ENCODE peak calls at places on chromosomes 13 and 19, in nine cellular contexts. One of them, this sample, is unnamed.

GRCh38 chr19:35045667-35046300 is 4.3 kb downstream of the HPN start:
- ATAC-seq in K562: peak; percentile 77
- ATAC-seq in right lobe of liver: no peak
- ATAC-seq in body of pancreas: no peak
- ATAC-seq in heart left ventricle: no peak
- ATAC-seq in A549: peak; percentile 89
- ATAC-seq in HCT116: peak; percentile 90
- ATAC-seq in IMR-90: peak; percentile 83
- ATAC-seq in HepG2: no peak
- ATAC-seq in this sample: peak; percentile 24

GRCh38 chr13:39111145-39111544 is 72.9 kb downstream of the NHLRC3 start:
- ATAC-seq in K562: no peak
- ATAC-seq in right lobe of liver: no peak
- ATAC-seq in body of pancreas: no peak
- ATAC-seq in heart left ventricle: peak; percentile 92
- ATAC-seq in A549: no peak
- ATAC-seq in HCT116: no peak
- ATAC-seq in IMR-90: no peak
- ATAC-seq in HepG2: no peak
- ATAC-seq in this sample: no peak

GRCh38 chr13:100875392-100876043 is 200.9 kb upstream of the TMTC4 start:
- ATAC-seq in K562: no peak
- ATAC-seq in right lobe of liver: no peak
- ATAC-seq in body of pancreas: no peak
- ATAC-seq in heart left ventricle: no peak
- ATAC-seq in A549: no peak
- ATAC-seq in HCT116: no peak
- ATAC-seq in IMR-90: peak; percentile 94
- ATAC-seq in HepG2: no peak
- ATAC-seq in this sample: no peak

GRCh38 chr13:26759907-26760834 is at the start of gene GPR12:
- ATAC-seq in K562: no peak
- ATAC-seq in right lobe of liver: no peak
- ATAC-seq in body of pancreas: no peak
- ATAC-seq in heart left ventricle: no peak
- ATAC-seq in A549: no peak
- ATAC-seq in HCT116: no peak
- ATAC-seq in IMR-90: peak; percentile 51
- ATAC-seq in HepG2: no peak
- ATAC-seq in this sample: peak; percentile 19

GRCh38 chr13:78015782-78016181 is 97.2 kb upstream of the EDNRB start:
- ATAC-seq in K562: no peak
- ATAC-seq in right lobe of liver: no peak
- ATAC-seq in body of pancreas: no peak
- ATAC-seq in heart left ventricle: no peak
- ATAC-seq in A549: no peak
- ATAC-seq in HCT116: no peak
- ATAC-seq in IMR-90: no peak
- ATAC-seq in HepG2: no peak
- ATAC-seq in this sample: no peak

GRCh38 chr19:34938886-34939285 is 12.2 kb downstream of the ZNF30 start:
- ATAC-seq in K562: no peak
- ATAC-seq in right lobe of liver: no peak
- ATAC-seq in body of pancreas: no peak
- ATAC-seq in heart left ventricle: no peak
- ATAC-seq in A549: no peak
- ATAC-seq in HCT116: no peak
- ATAC-seq in IMR-90: no peak
- ATAC-seq in HepG2: no peak
- ATAC-seq in this sample: no peak

GRCh38 chr13:79503473-79504017 is 22.6 kb downstream of the NDFIP2 start:
- ATAC-seq in K562: peak; percentile 34
- ATAC-seq in right lobe of liver: peak; percentile 65
- ATAC-seq in body of pancreas: peak; percentile 30
- ATAC-seq in heart left ventricle: no peak
- ATAC-seq in A549: no peak
- ATAC-seq in HCT116: no peak
- ATAC-seq in IMR-90: no peak
- ATAC-seq in HepG2: no peak
- ATAC-seq in this sample: no peak

GRCh38 chr13:114024603-114025431 is 50.9 kb upstream of the C13orf46 start:
- ATAC-seq in K562: no peak
- ATAC-seq in right lobe of liver: no peak
- ATAC-seq in body of pancreas: no peak
- ATAC-seq in heart left ventricle: no peak
- ATAC-seq in A549: no peak
- ATAC-seq in HCT116: no peak
- ATAC-seq in IMR-90: no peak
- ATAC-seq in HepG2: no peak
- ATAC-seq in this sample: no peak

GRCh38 chr13:110415669-110416068 is 108.6 kb downstream of the COL4A2 start:
- ATAC-seq in K562: peak; percentile 44
- ATAC-seq in right lobe of liver: no peak
- ATAC-seq in body of pancreas: no peak
- ATAC-seq in heart left ventricle: peak; percentile 5
- ATAC-seq in A549: no peak
- ATAC-seq in HCT116: peak; percentile 85
- ATAC-seq in IMR-90: no peak
- ATAC-seq in HepG2: peak; percentile 67
- ATAC-seq in this sample: no peak

GRCh38 chr13:41179593-41180250 is 14.6 kb downstream of the KBTBD7 start:
- ATAC-seq in K562: peak; percentile 59
- ATAC-seq in right lobe of liver: no peak
- ATAC-seq in body of pancreas: no peak
- ATAC-seq in heart left ventricle: no peak
- ATAC-seq in A549: no peak
- ATAC-seq in HCT116: no peak
- ATAC-seq in IMR-90: peak; percentile 77
- ATAC-seq in HepG2: no peak
- ATAC-seq in this sample: no peak

GRCh38 chr19:4580961-4581380 is 21.5 kb upstream of the SEMA6B start:
- ATAC-seq in K562: no peak
- ATAC-seq in right lobe of liver: no peak
- ATAC-seq in body of pancreas: no peak
- ATAC-seq in heart left ventricle: no peak
- ATAC-seq in A549: no peak
- ATAC-seq in HCT116: no peak
- ATAC-seq in IMR-90: no peak
- ATAC-seq in HepG2: no peak
- ATAC-seq in this sample: no peak

GRCh38 chr19:45643024-45643926 is 4.1 kb upstream of the EML2 start:
- ATAC-seq in K562: peak; percentile 36
- ATAC-seq in right lobe of liver: peak; percentile 64
- ATAC-seq in body of pancreas: peak; percentile 32
- ATAC-seq in heart left ventricle: peak; percentile 57
- ATAC-seq in A549: peak; percentile 16
- ATAC-seq in HCT116: no peak
- ATAC-seq in IMR-90: peak; percentile 19
- ATAC-seq in HepG2: peak; percentile 46
- ATAC-seq in this sample: peak; percentile 25

GRCh38 chr19:1931445-1931844 is 9.5 kb upstream of the CSNK1G2 start:
- ATAC-seq in K562: no peak
- ATAC-seq in right lobe of liver: no peak
- ATAC-seq in body of pancreas: no peak
- ATAC-seq in heart left ventricle: no peak
- ATAC-seq in A549: no peak
- ATAC-seq in HCT116: no peak
- ATAC-seq in IMR-90: no peak
- ATAC-seq in HepG2: no peak
- ATAC-seq in this sample: no peak

GRCh38 chr19:11242864-11243797 is 3.7 kb downstream of the ANGPTL8 start:
- ATAC-seq in K562: peak; percentile 99
- ATAC-seq in right lobe of liver: peak; percentile 83
- ATAC-seq in body of pancreas: peak; percentile 90
- ATAC-seq in heart left ventricle: peak; percentile 91
- ATAC-seq in A549: peak; percentile 94
- ATAC-seq in HCT116: peak; percentile 99
- ATAC-seq in IMR-90: peak; percentile 100
- ATAC-seq in HepG2: peak; percentile 76
- ATAC-seq in this sample: peak; percentile 94

GRCh38 chr13:109630281-109630680 is 156.1 kb downstream of the IRS2 start:
- ATAC-seq in K562: no peak
- ATAC-seq in right lobe of liver: no peak
- ATAC-seq in body of pancreas: no peak
- ATAC-seq in heart left ventricle: no peak
- ATAC-seq in A549: no peak
- ATAC-seq in HCT116: no peak
- ATAC-seq in IMR-90: peak; percentile 48
- ATAC-seq in HepG2: no peak
- ATAC-seq in this sample: no peak

GRCh38 chr13:107208889-107209288 is 641.0 kb upstream of the ARGLU1 start:
- ATAC-seq in K562: no peak
- ATAC-seq in right lobe of liver: peak; percentile 10
- ATAC-seq in body of pancreas: no peak
- ATAC-seq in heart left ventricle: peak; percentile 21
- ATAC-seq in A549: no peak
- ATAC-seq in HCT116: no peak
- ATAC-seq in IMR-90: no peak
- ATAC-seq in HepG2: no peak
- ATAC-seq in this sample: no peak

GRCh38 chr13:26045123-26045522 is 6.7 kb downstream of the SHISA2 start:
- ATAC-seq in K562: no peak
- ATAC-seq in right lobe of liver: no peak
- ATAC-seq in body of pancreas: no peak
- ATAC-seq in heart left ventricle: no peak
- ATAC-seq in A549: no peak
- ATAC-seq in HCT116: no peak
- ATAC-seq in IMR-90: no peak
- ATAC-seq in HepG2: no peak
- ATAC-seq in this sample: no peak

GRCh38 chr19:18418725-18419194 is 438 bp upstream of the SSBP4 start:
- ATAC-seq in K562: peak; percentile 2
- ATAC-seq in right lobe of liver: peak; percentile 2
- ATAC-seq in body of pancreas: peak; percentile 10
- ATAC-seq in heart left ventricle: peak; percentile 0
- ATAC-seq in A549: peak; percentile 1
- ATAC-seq in HCT116: no peak
- ATAC-seq in IMR-90: peak; percentile 0
- ATAC-seq in HepG2: peak; percentile 11
- ATAC-seq in this sample: peak; percentile 6

GRCh38 chr19:18418034-18418724 is 1.0 kb upstream of the SSBP4 start:
- ATAC-seq in K562: no peak
- ATAC-seq in right lobe of liver: no peak
- ATAC-seq in body of pancreas: no peak
- ATAC-seq in heart left ventricle: no peak
- ATAC-seq in A549: peak; percentile 1
- ATAC-seq in HCT116: no peak
- ATAC-seq in IMR-90: no peak
- ATAC-seq in HepG2: peak; percentile 4
- ATAC-seq in this sample: no peak

GRCh38 chr19:18419699-18420460 is 682 bp downstream of the SSBP4 start:
- ATAC-seq in K562: no peak
- ATAC-seq in right lobe of liver: no peak
- ATAC-seq in body of pancreas: peak; percentile 3
- ATAC-seq in heart left ventricle: no peak
- ATAC-seq in A549: peak; percentile 1
- ATAC-seq in HCT116: no peak
- ATAC-seq in IMR-90: no peak
- ATAC-seq in HepG2: peak; percentile 52
- ATAC-seq in this sample: no peak

GRCh38 chr19:18420931-18421330 is 1.7 kb downstream of the SSBP4 start:
- ATAC-seq in K562: no peak
- ATAC-seq in right lobe of liver: no peak
- ATAC-seq in body of pancreas: no peak
- ATAC-seq in heart left ventricle: no peak
- ATAC-seq in A549: no peak
- ATAC-seq in HCT116: no peak
- ATAC-seq in IMR-90: no peak
- ATAC-seq in HepG2: no peak
- ATAC-seq in this sample: no peak

GRCh38 chr19:18419195-18419698 is at the start of gene SSBP4:
- ATAC-seq in K562: peak; percentile 13
- ATAC-seq in right lobe of liver: peak; percentile 46
- ATAC-seq in body of pancreas: peak; percentile 74
- ATAC-seq in heart left ventricle: peak; percentile 22
- ATAC-seq in A549: no peak
- ATAC-seq in HCT116: peak; percentile 12
- ATAC-seq in IMR-90: peak; percentile 38
- ATAC-seq in HepG2: peak; percentile 23
- ATAC-seq in this sample: peak; percentile 35
- TF ChIP-seq POLR2A in K562: no peak
- TF ChIP-seq POLR2A in right lobe of liver: peak; percentile 61
- TF ChIP-seq POLR2A in body of pancreas: no peak
- TF ChIP-seq POLR2A in heart left ventricle: peak; percentile 50
- TF ChIP-seq POLR2A in A549: no peak
- TF ChIP-seq POLR2A in HCT116: no peak
- TF ChIP-seq POLR2A in IMR-90: peak; percentile 38
- TF ChIP-seq POLR2A in HepG2: no peak
- TF ChIP-seq POLR2A in this sample: peak; percentile 26

GRCh38 chr19:3186377-3186688 is 603 bp downstream of the NCLN start:
- ATAC-seq in K562: peak; percentile 22
- ATAC-seq in right lobe of liver: no peak
- ATAC-seq in body of pancreas: no peak
- ATAC-seq in heart left ventricle: no peak
- ATAC-seq in A549: peak; percentile 2
- ATAC-seq in HCT116: no peak
- ATAC-seq in IMR-90: peak; percentile 0
- ATAC-seq in HepG2: peak; percentile 24
- ATAC-seq in this sample: no peak
- H3K4me1 ChIP-seq in K562: peaks cover 23% of the 10 kb centered on the region
- H3K4me1 ChIP-seq in right lobe of liver: peaks cover 16% of the 10 kb centered on the region
- H3K4me1 ChIP-seq in body of pancreas: peaks cover 37% of the 10 kb centered on the region
- H3K4me1 ChIP-seq in heart left ventricle: peaks cover 49% of the 10 kb centered on the region
- H3K4me1 ChIP-seq in A549: peaks cover 11% of the 10 kb centered on the region
- H3K4me1 ChIP-seq in HCT116: peaks cover 32% of the 10 kb centered on the region
- H3K4me1 ChIP-seq in IMR-90: peaks cover 9% of the 10 kb centered on the region
- H3K4me1 ChIP-seq in HepG2: peaks cover 32% of the 10 kb centered on the region
- H3K4me1 ChIP-seq in this sample: peaks cover 22% of the 10 kb centered on the region

DNA sequence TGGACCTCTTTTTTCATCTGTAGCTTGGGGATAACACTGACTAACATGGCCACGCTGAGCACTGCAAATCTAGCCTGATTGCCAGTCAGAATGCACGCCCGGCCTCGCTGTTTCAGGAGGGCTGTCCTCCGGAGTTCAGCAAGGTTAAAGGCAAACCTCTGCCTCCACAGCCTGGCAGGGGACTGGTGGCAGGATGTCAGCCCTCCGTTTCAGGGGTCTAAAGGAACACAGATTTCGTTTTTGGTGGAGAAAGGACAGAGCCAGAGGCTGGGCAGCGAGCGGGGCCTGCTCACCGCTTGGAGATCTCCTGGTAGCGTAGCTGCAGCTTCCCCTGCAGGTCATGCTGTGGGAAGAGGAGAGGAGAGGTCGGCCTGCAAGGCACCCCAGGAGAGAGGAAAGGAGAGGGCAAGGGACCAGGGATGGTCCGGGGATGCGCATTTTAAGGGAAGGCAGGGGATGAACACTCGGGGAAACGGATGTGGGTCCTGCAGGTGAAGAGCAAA is 560 bp downstream of the NDUFA7 start:
- ATAC-seq in K562: peak; percentile 10
- ATAC-seq in right lobe of liver: peak; percentile 8
- ATAC-seq in body of pancreas: peak; percentile 2
- ATAC-seq in heart left ventricle: peak; percentile 6
- ATAC-seq in A549: peak; percentile 31
- ATAC-seq in HCT116: peak; percentile 9
- ATAC-seq in IMR-90: peak; percentile 8
- ATAC-seq in HepG2: peak; percentile 53
- ATAC-seq in this sample: peak; percentile 2
- H3K27ac ChIP-seq in K562: peak overlapping the region; percentile 94
- H3K27ac ChIP-seq in right lobe of liver: peak overlapping the region; percentile 89
- H3K27ac ChIP-seq in body of pancreas: peak overlapping the region; percentile 84
- H3K27ac ChIP-seq in heart left ventricle: peak overlapping the region; percentile 89
- H3K27ac ChIP-seq in A549: peak overlapping the region; percentile 95
- H3K27ac ChIP-seq in HCT116: peak overlapping the region; percentile 74
- H3K27ac ChIP-seq in IMR-90: peak overlapping the region; percentile 86
- H3K27ac ChIP-seq in HepG2: peak overlapping the region; percentile 88
- H3K27ac ChIP-seq in this sample: peak overlapping the region; percentile 96

GRCh38 chr13:45016792-45017425 is 27.6 kb downstream of the GPALPP1 start:
- ATAC-seq in K562: no peak
- ATAC-seq in right lobe of liver: no peak
- ATAC-seq in body of pancreas: no peak
- ATAC-seq in heart left ventricle: no peak
- ATAC-seq in A549: no peak
- ATAC-seq in HCT116: no peak
- ATAC-seq in IMR-90: no peak
- ATAC-seq in HepG2: no peak
- ATAC-seq in this sample: no peak
- TF ChIP-seq POLR2A in K562: no peak
- TF ChIP-seq POLR2A in right lobe of liver: no peak
- TF ChIP-seq POLR2A in body of pancreas: no peak
- TF ChIP-seq POLR2A in heart left ventricle: no peak
- TF ChIP-seq POLR2A in A549: no peak
- TF ChIP-seq POLR2A in HCT116: no peak
- TF ChIP-seq POLR2A in IMR-90: no peak
- TF ChIP-seq POLR2A in HepG2: no peak
- TF ChIP-seq POLR2A in this sample: no peak